ENCODE peak calls at places on chromosome 3, in ten cellular contexts. T is GM20000, R is tibial artery, X is transverse colon, Z is AG10803, Y is mucosa of descending colon, K is fibroblast of mammary gland, M is spleen, J is Panc1, Q is A549. L is an unnamed sample.

GRCh38 chr3:56673781-56674457 is 9.1 kb downstream of the TASOR start:
- DNase-seq in T (no peak), R (no peak), X (no peak), Z (peak; percentile 25), Y (no peak), K (no peak), M (no peak), J (no peak), Q (no peak), L (no peak)

GRCh38 chr3:101281616-101282015 is 38.8 kb downstream of the IMPG2 start:
- DNase-seq in T (no peak), R (no peak), X (no peak), Z (no peak), Y (no peak), K (no peak), M (no peak), J (no peak), Q (no peak), L (no peak)

GRCh38 chr3:40780801-40781406 is 256.1 kb downstream of the ZNF621 start:
- DNase-seq in T (no peak), R (peak; percentile 61), X (no peak), Z (peak; percentile 48), Y (no peak), K (peak; percentile 69), M (no peak), J (no peak), Q (no peak), L (no peak)

GRCh38 chr3:147886889-147887288 is 477.7 kb downstream of the ZIC1 start:
- DNase-seq in T (no peak), R (no peak), X (no peak), Z (no peak), Y (no peak), K (no peak), M (no peak), J (no peak), Q (no peak), L (no peak)

GRCh38 chr3:175434591-175434990 is 575.5 kb downstream of the NAALADL2 start:
- DNase-seq in T (no peak), R (no peak), X (no peak), Z (no peak), Y (no peak), K (no peak), M (no peak), J (no peak), Q (no peak), L (no peak)

GRCh38 chr3:58573638-58574037 is 3.6 kb downstream of the FAM107A start:
- DNase-seq in T (no peak), R (no peak), X (no peak), Z (peak; percentile 29), Y (peak; percentile 36), K (no peak), M (no peak), J (no peak), Q (no peak), L (no peak)

GRCh38 chr3:124563376-124563775 is 166.9 kb upstream of the UMPS start:
- DNase-seq in T (no peak), R (no peak), X (peak; percentile 43), Z (no peak), Y (no peak), K (peak; percentile 58), M (no peak), J (no peak), Q (peak; percentile 17), L (no peak)

GRCh38 chr3:141179983-141180382 is 51.6 kb upstream of the PXYLP1 start:
- DNase-seq in T (no peak), R (no peak), X (no peak), Z (no peak), Y (no peak), K (no peak), M (no peak), J (no peak), Q (no peak), L (no peak)

GRCh38 chr3:15794303-15794771 is 3.4 kb downstream of the ANKRD28 start:
- DNase-seq in T (peak; percentile 38), R (no peak), X (no peak), Z (peak; percentile 78), Y (no peak), K (peak; percentile 86), M (no peak), J (no peak), Q (peak; percentile 33), L (peak; percentile 41)

DNA sequence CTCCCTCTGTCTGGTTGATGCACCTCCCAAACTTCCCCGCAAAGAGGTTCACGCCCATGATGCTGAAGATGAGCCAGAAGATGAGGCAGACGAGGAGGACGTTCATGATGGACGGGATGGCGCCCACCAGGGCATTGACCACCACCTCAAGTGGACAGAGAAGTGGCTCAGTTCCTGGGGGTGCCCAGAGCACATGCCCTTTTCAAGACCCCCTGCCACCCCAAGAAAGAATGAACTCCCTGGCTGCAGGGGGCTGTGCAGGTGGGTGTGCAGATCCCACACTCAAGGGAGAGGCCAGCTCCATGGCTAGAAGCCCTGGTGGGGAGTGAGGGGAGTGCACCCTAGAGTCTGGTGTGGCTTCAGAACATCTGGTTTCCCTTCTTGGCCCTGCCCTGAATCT is 64.1 kb downstream of the EXOG start:
- DNase-seq in T (no peak), R (no peak), X (peak; percentile 4), Z (no peak), Y (no peak), K (no peak), M (peak; percentile 46), J (no peak), Q (no peak), L (peak; percentile 4)
- TF ChIP-seq CTCF in T (no peak), R (no peak), X (no peak), Z (no peak), Y (no peak), K (no peak), M (no peak), J (no peak), Q (no peak), L (no peak)

DNA sequence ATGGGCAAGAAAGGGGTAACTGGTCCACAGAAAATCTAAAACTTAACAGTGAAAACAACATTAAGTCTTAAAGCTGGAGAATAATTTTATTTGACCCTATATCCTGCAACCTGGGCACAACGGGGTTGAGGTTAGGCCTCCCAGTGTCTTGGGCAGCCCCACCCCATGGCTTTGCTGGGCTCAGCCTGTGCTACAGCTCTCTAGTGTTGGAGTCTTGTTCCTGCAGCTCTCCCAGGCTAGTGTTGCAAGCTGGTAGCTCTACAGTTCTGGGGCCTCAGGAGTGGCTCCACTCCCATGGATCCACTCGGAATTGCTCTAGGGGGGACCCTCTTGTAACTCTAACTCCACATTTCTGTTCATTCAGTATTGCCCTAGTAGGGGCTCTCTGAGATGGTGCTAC is 24.9 kb upstream of the GNB4 start:
- DNase-seq in T (no peak), R (no peak), X (no peak), Z (no peak), Y (no peak), K (no peak), M (no peak), J (no peak), Q (peak; percentile 5), L (no peak)
- TF ChIP-seq CTCF in T (no peak), R (no peak), X (no peak), Z (no peak), Y (no peak), K (no peak), M (no peak), J (no peak), Q (no peak), L (no peak)

DNA sequence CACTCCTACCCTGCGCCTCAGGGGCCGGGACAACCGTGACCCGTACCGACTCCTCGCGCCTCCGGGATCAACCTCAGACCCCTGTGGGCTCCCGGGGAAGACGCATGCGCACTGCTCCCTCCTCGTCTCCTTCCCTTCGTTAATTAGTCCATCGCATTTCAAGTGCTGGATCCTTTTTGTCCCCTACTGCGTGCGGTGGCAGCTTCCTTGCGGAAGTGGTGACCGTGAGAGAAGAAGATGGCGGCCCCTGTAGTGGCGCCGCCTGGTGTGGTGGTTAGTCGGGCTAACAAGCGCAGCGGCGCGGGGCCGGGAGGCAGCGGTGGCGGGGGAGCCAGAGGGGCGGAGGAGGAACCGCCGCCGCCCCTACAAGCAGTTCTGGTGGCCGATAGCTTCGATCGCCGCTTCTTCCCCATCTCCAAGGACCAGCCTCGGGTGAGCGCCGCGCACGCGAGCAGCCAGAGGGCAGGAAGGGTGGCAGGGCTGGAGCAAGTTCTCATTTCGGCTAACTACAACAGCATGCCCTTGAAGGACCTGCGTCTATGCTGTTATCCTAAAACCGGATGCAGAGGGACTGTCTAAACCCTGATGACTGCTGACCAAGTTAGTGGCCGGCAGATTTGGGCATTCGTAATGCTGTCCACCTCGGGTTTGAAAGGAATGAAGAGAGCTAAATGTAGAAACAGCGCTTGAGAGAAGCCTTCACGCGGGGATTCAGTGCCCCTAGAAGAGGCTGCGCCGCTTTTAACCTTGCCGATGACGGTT is at the start of gene EIF2B5:
- DNase-seq in T (peak; percentile 88), R (peak; percentile 92), X (peak; percentile 94), Z (peak; percentile 94), Y (peak; percentile 96), K (peak; percentile 90), M (peak; percentile 96), J (peak; percentile 92), Q (peak; percentile 89), L (peak; percentile 92)
- TF ChIP-seq CTCF in T (no peak), R (peak; percentile 21), X (no peak), Z (peak; percentile 34), Y (no peak), K (no peak), M (peak; percentile 35), J (peak; percentile 54), Q (no peak), L (no peak)

GRCh38 chr3:170486398-170486797 is 67.7 kb downstream of the CLDN11 start:
- DNase-seq in T (no peak), R (no peak), X (no peak), Z (no peak), Y (no peak), K (no peak), M (no peak), J (no peak), Q (no peak), L (no peak)

GRCh38 chr3:170490828-170491560 is 72.3 kb downstream of the CLDN11 start:
- DNase-seq in T (no peak), R (no peak), X (no peak), Z (no peak), Y (no peak), K (no peak), M (no peak), J (no peak), Q (no peak), L (no peak)

GRCh38 chr3:170491901-170492300 is 73.2 kb downstream of the CLDN11 start:
- DNase-seq in T (no peak), R (no peak), X (no peak), Z (no peak), Y (no peak), K (no peak), M (no peak), J (no peak), Q (no peak), L (no peak)

GRCh38 chr3:170487091-170487490 is 68.4 kb downstream of the CLDN11 start:
- DNase-seq in T (no peak), R (no peak), X (no peak), Z (no peak), Y (no peak), K (no peak), M (no peak), J (no peak), Q (no peak), L (no peak)

DNA sequence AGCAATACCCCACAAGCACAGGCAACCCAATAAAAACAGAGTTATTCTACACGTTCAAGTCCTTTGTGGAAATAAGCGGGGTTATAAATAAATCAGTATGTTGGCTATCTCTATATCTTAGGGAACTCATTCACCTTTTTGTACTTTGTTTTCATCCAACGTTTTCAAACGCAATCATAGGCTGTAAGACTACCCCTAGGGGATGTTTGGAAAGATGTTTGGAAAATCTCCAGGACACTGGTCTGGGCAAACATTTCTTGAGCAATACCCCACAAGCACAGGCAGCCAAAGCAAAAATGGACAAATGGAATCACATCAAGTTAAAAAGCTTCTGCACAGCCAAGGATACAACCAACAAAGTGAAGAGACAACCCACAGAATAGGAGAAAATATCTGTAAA is 70.1 kb downstream of the CLDN11 start:
- DNase-seq in T (no peak), R (no peak), X (no peak), Z (peak; percentile 86), Y (no peak), K (peak; percentile 93), M (no peak), J (no peak), Q (peak; percentile 68), L (no peak)
- TF ChIP-seq CTCF in T (no peak), R (no peak), X (no peak), Z (peak; percentile 27), Y (no peak), K (peak; percentile 14), M (no peak), J (no peak), Q (no peak), L (no peak)

L was measured in activated CD8-positive, alpha-beta T cell treated with anti-CD3 and anti-CD28 coated beads for 36 hours.